ENCODE peak calls at places on chromosomes 2 and 18, in six cellular contexts. Z is NCI-H1105 treated with DMSO at 0.1 percent for 48 hours; F is mesothelial cell of epicardium; U is stimulated activated CD8-positive, alpha-beta memory T cell treated with anti-CD3 and anti-CD28 coated beads, Interleukin-4, amount 100 ng/mL, for 48 hours; N is M059J; P is activated gamma-delta T cell treated with Interleukin-2 at 50 U/mL for 16 hours. D is an unnamed sample.

GRCh38 chr2:3789246-3789645 is 85.9 kb downstream of the DCDC2C start:
- DNase-seq in Z (no peak), F (no peak), U (no peak), N (peak), P (no peak), D (no peak)

GRCh38 chr2:66305714-66306113 is 129.2 kb upstream of the MEIS1 start:
- DNase-seq in Z (peak), F (no peak), U (no peak), N (no peak), P (no peak), D (no peak)

GRCh38 chr18:22847392-22847791 is 85.7 kb upstream of the RBBP8 start:
- DNase-seq in Z (no peak), F (no peak), U (no peak), N (peak), P (no peak), D (no peak)

GRCh38 chr2:200306719-200306968 is 151 bp downstream of the SPATS2L start:
- DNase-seq in Z (no peak), F (no peak), U (no peak), N (no peak), P (no peak), D (no peak)

GRCh38 chr2:223590964-223591363 is 11.2 kb downstream of the SCG2 start:
- DNase-seq in Z (no peak), F (no peak), U (no peak), N (no peak), P (no peak), D (no peak)

GRCh38 chr18:45957100-45957499 is 10.0 kb downstream of the EPG5 start:
- DNase-seq in Z (no peak), F (no peak), U (no peak), N (peak), P (no peak), D (no peak)

GRCh38 chr2:109150559-109150958 is 21.6 kb downstream of the SH3RF3 start:
- DNase-seq in Z (no peak), F (no peak), U (no peak), N (no peak), P (no peak), D (no peak)

GRCh38 chr2:72619622-72620021 is 206.2 kb downstream of the EXOC6B start:
- DNase-seq in Z (no peak), F (no peak), U (no peak), N (peak), P (no peak), D (no peak)

GRCh38 chr2:41414486-41415230 is 633.2 kb upstream of the PKDCC start:
- DNase-seq in Z (peak), F (no peak), U (no peak), N (peak), P (no peak), D (peak)

GRCh38 chr2:3492951-3493609 is 26.3 kb downstream of the ADI1 start:
- DNase-seq in Z (no peak), F (no peak), U (no peak), N (no peak), P (no peak), D (no peak)

GRCh38 chr18:7300971-7301553 is 70.2 kb downstream of the LRRC30 start:
- DNase-seq in Z (no peak), F (no peak), U (no peak), N (peak), P (no peak), D (no peak)

GRCh38 chr2:11213090-11213638 is 57.9 kb downstream of the SLC66A3 start:
- DNase-seq in Z (no peak), F (no peak), U (no peak), N (peak), P (no peak), D (no peak)

GRCh38 chr2:181777654-181778053 is 97.3 kb upstream of the NEUROD1 start:
- DNase-seq in Z (no peak), F (no peak), U (no peak), N (no peak), P (no peak), D (no peak)

GRCh38 chr18:79604205-79604912 is 75.2 kb upstream of the CTDP1 start:
- DNase-seq in Z (no peak), F (peak), U (no peak), N (no peak), P (no peak), D (no peak)

GRCh38 chr2:174729797-174730529 is 34.3 kb downstream of the CHRNA1 start:
- DNase-seq in Z (no peak), F (no peak), U (peak), N (peak), P (no peak), D (peak)

GRCh38 chr2:147182260-147182659 is 662.6 kb upstream of the ACVR2A start:
- DNase-seq in Z (no peak), F (no peak), U (peak), N (peak), P (no peak), D (peak)

GRCh38 chr2:187842978-187843847 is 289.0 kb upstream of the TFPI start:
- DNase-seq in Z (peak), F (no peak), U (no peak), N (peak), P (no peak), D (no peak)

GRCh38 chr2:56565143-56565542 is 381.4 kb downstream of the CCDC85A start:
- DNase-seq in Z (no peak), F (no peak), U (no peak), N (no peak), P (no peak), D (no peak)

GRCh38 chr2:7780345-7780744 is 863.1 kb downstream of the RNF144A start:
- DNase-seq in Z (no peak), F (no peak), U (no peak), N (no peak), P (no peak), D (no peak)

GRCh38 chr2:95017308-95017630 is 8.2 kb upstream of the MAL start:
- DNase-seq in Z (no peak), F (no peak), U (no peak), N (no peak), P (no peak), D (no peak)

GRCh38 chr2:109275120-109276040 is 146.4 kb downstream of the SH3RF3 start:
- DNase-seq in Z (peak), F (no peak), U (no peak), N (no peak), P (no peak), D (no peak)

GRCh38 chr2:159710601-159711180 is 1.6 kb upstream of the MARCHF7 start:
- DNase-seq in Z (no peak), F (no peak), U (no peak), N (no peak), P (no peak), D (no peak)

GRCh38 chr18:43893001-43893637 is 615.8 kb upstream of the SYT4 start:
- DNase-seq in Z (no peak), F (no peak), U (no peak), N (peak), P (no peak), D (no peak)

GRCh38 chr2:51165534-51166260 is 133.8 kb upstream of the NRXN1 start:
- DNase-seq in Z (no peak), F (no peak), U (no peak), N (no peak), P (no peak), D (no peak)

GRCh38 chr18:54269924-54270844 is 867 bp downstream of the POLI start:
- DNase-seq in Z (peak), F (no peak), U (peak), N (peak), P (peak), D (no peak)

GRCh38 chr2:168660859-168661258 is 141.6 kb upstream of the NOSTRIN start:
- DNase-seq in Z (no peak), F (no peak), U (no peak), N (no peak), P (no peak), D (no peak)

GRCh38 chr2:235500761-235501662 is 7.2 kb downstream of the AGAP1 start:
- DNase-seq in Z (no peak), F (no peak), U (no peak), N (peak), P (no peak), D (no peak)

GRCh38 chr2:196168181-196168580 is 3.2 kb downstream of the STK17B start:
- DNase-seq in Z (no peak), F (no peak), U (peak), N (peak), P (no peak), D (no peak)

GRCh38 chr18:8806798-8807501 is 101.6 kb downstream of the MTCL1 start:
- DNase-seq in Z (no peak), F (no peak), U (no peak), N (no peak), P (no peak), D (no peak)

GRCh38 chr2:173648816-173649215 is 294.1 kb downstream of the CDCA7 start:
- DNase-seq in Z (no peak), F (no peak), U (no peak), N (no peak), P (no peak), D (no peak)

GRCh38 chr18:47403949-47404348 is 152.5 kb upstream of the SKOR2 start:
- DNase-seq in Z (no peak), F (no peak), U (no peak), N (no peak), P (no peak), D (no peak)

GRCh38 chr18:57837917-57838548 is 34.9 kb upstream of the ATP8B1 start:
- DNase-seq in Z (no peak), F (no peak), U (peak), N (peak), P (no peak), D (no peak)

GRCh38 chr2:103176289-103176915 is 414.6 kb downstream of the TMEM182 start:
- DNase-seq in Z (no peak), F (no peak), U (no peak), N (no peak), P (no peak), D (no peak)

GRCh38 chr2:191789791-191790190 is 57.1 kb downstream of the CAVIN2 start:
- DNase-seq in Z (no peak), F (no peak), U (no peak), N (peak), P (no peak), D (no peak)

GRCh38 chr2:133766164-133766832 is 198.0 kb upstream of the NCKAP5 start:
- DNase-seq in Z (no peak), F (no peak), U (no peak), N (peak), P (no peak), D (no peak)